ENCODE peak calls at places on chromosomes 2 and 18, in nine cellular contexts. One of them, this sample, is unnamed.
A peak's percentile ranks its signal among the peaks of the same experiment; 100 is the strongest.

GRCh38 chr2:62505109-62505508 is 886 bp downstream of the TMEM17 start:
- DNase-seq in lower lobe of right lung: no peak
- DNase-seq in HCT116: no peak
- DNase-seq in endodermal cell: no peak
- DNase-seq in DND-41: no peak
- DNase-seq in A549: peak; percentile 23
- DNase-seq in PC-9: no peak
- DNase-seq in CD8-positive, alpha-beta T cell: no peak
- DNase-seq in tibial artery: no peak
- DNase-seq in this sample: no peak

GRCh38 chr2:239399404-239399999 is 1.3 kb downstream of the HDAC4 start:
- DNase-seq in HCT116: no peak
- DNase-seq in lower lobe of right lung: no peak
- DNase-seq in A549: peak; percentile 9
- DNase-seq in DND-41: peak; percentile 80
- DNase-seq in endodermal cell: peak; percentile 57
- DNase-seq in CD8-positive, alpha-beta T cell: peak; percentile 27
- DNase-seq in PC-9: no peak
- DNase-seq in tibial artery: no peak
- DNase-seq in this sample: peak; percentile 74

GRCh38 chr2:220811952-220812570 is 760.0 kb downstream of the EPHA4 start:
- DNase-seq in A549: peak; percentile 18
- DNase-seq in PC-9: peak; percentile 89
- DNase-seq in DND-41: no peak
- DNase-seq in endodermal cell: no peak
- DNase-seq in HCT116: no peak
- DNase-seq in CD8-positive, alpha-beta T cell: no peak
- DNase-seq in tibial artery: no peak
- DNase-seq in lower lobe of right lung: no peak
- DNase-seq in this sample: no peak

GRCh38 chr2:203379156-203379555 is 51.0 kb downstream of the ABI2 start:
- DNase-seq in lower lobe of right lung: no peak
- DNase-seq in CD8-positive, alpha-beta T cell: no peak
- DNase-seq in PC-9: no peak
- DNase-seq in endodermal cell: no peak
- DNase-seq in tibial artery: no peak
- DNase-seq in A549: no peak
- DNase-seq in HCT116: no peak
- DNase-seq in DND-41: no peak
- DNase-seq in this sample: no peak

GRCh38 chr2:76275788-76276187 is 565.1 kb upstream of the GCFC2 start:
- DNase-seq in lower lobe of right lung: no peak
- DNase-seq in endodermal cell: no peak
- DNase-seq in DND-41: no peak
- DNase-seq in HCT116: no peak
- DNase-seq in tibial artery: no peak
- DNase-seq in PC-9: no peak
- DNase-seq in A549: no peak
- DNase-seq in CD8-positive, alpha-beta T cell: no peak
- DNase-seq in this sample: no peak

GRCh38 chr18:79964330-79965118 is at the start of gene HSBP1L1:
- DNase-seq in CD8-positive, alpha-beta T cell: peak; percentile 56
- DNase-seq in PC-9: peak; percentile 67
- DNase-seq in tibial artery: no peak
- DNase-seq in HCT116: peak; percentile 48
- DNase-seq in DND-41: no peak
- DNase-seq in lower lobe of right lung: peak; percentile 90
- DNase-seq in endodermal cell: peak; percentile 90
- DNase-seq in A549: peak; percentile 58
- DNase-seq in this sample: peak; percentile 93

GRCh38 chr2:223054193-223054781 is 2.3 kb downstream of the KCNE4 start:
- DNase-seq in DND-41: no peak
- DNase-seq in CD8-positive, alpha-beta T cell: no peak
- DNase-seq in tibial artery: peak; percentile 92
- DNase-seq in endodermal cell: no peak
- DNase-seq in PC-9: no peak
- DNase-seq in HCT116: no peak
- DNase-seq in A549: no peak
- DNase-seq in lower lobe of right lung: no peak
- DNase-seq in this sample: no peak

GRCh38 chr2:22952671-22953070 is 432.3 kb upstream of the KLHL29 start:
- DNase-seq in PC-9: no peak
- DNase-seq in tibial artery: no peak
- DNase-seq in HCT116: no peak
- DNase-seq in endodermal cell: no peak
- DNase-seq in lower lobe of right lung: no peak
- DNase-seq in DND-41: no peak
- DNase-seq in CD8-positive, alpha-beta T cell: no peak
- DNase-seq in A549: no peak
- DNase-seq in this sample: no peak

GRCh38 chr2:229728360-229728759 is 14.0 kb upstream of the DNER start:
- DNase-seq in endodermal cell: no peak
- DNase-seq in HCT116: no peak
- DNase-seq in tibial artery: no peak
- DNase-seq in PC-9: no peak
- DNase-seq in DND-41: no peak
- DNase-seq in lower lobe of right lung: no peak
- DNase-seq in CD8-positive, alpha-beta T cell: no peak
- DNase-seq in A549: no peak
- DNase-seq in this sample: no peak

GRCh38 chr2:174442546-174443510 is 44.0 kb downstream of the GPR155 start:
- DNase-seq in PC-9: peak; percentile 79
- DNase-seq in CD8-positive, alpha-beta T cell: no peak
- DNase-seq in A549: peak; percentile 33
- DNase-seq in lower lobe of right lung: no peak
- DNase-seq in DND-41: no peak
- DNase-seq in HCT116: peak; percentile 26
- DNase-seq in tibial artery: no peak
- DNase-seq in endodermal cell: peak; percentile 48
- DNase-seq in this sample: no peak

GRCh38 chr2:151305129-151305691 is 15.7 kb upstream of the NMI start:
- DNase-seq in HCT116: no peak
- DNase-seq in CD8-positive, alpha-beta T cell: no peak
- DNase-seq in tibial artery: no peak
- DNase-seq in PC-9: no peak
- DNase-seq in A549: no peak
- DNase-seq in lower lobe of right lung: no peak
- DNase-seq in DND-41: no peak
- DNase-seq in endodermal cell: no peak
- DNase-seq in this sample: no peak

GRCh38 chr2:228039752-228040534 is 141.5 kb downstream of the SPHKAP start:
- DNase-seq in A549: peak; percentile 51
- DNase-seq in endodermal cell: no peak
- DNase-seq in HCT116: peak; percentile 34
- DNase-seq in lower lobe of right lung: no peak
- DNase-seq in CD8-positive, alpha-beta T cell: no peak
- DNase-seq in PC-9: no peak
- DNase-seq in DND-41: no peak
- DNase-seq in tibial artery: no peak
- DNase-seq in this sample: no peak

GRCh38 chr2:204494681-204495080 is 50.6 kb upstream of the PARD3B start:
- DNase-seq in A549: no peak
- DNase-seq in endodermal cell: no peak
- DNase-seq in tibial artery: no peak
- DNase-seq in lower lobe of right lung: no peak
- DNase-seq in HCT116: no peak
- DNase-seq in PC-9: no peak
- DNase-seq in CD8-positive, alpha-beta T cell: no peak
- DNase-seq in DND-41: no peak
- DNase-seq in this sample: no peak

GRCh38 chr2:68417931-68418330 is 49.2 kb downstream of the FBXO48 start:
- DNase-seq in A549: no peak
- DNase-seq in DND-41: no peak
- DNase-seq in lower lobe of right lung: no peak
- DNase-seq in PC-9: no peak
- DNase-seq in endodermal cell: no peak
- DNase-seq in CD8-positive, alpha-beta T cell: no peak
- DNase-seq in tibial artery: no peak
- DNase-seq in HCT116: no peak
- DNase-seq in this sample: no peak

GRCh38 chr2:2590796-2591541 is 259.9 kb upstream of the MYT1L start:
- DNase-seq in PC-9: no peak
- DNase-seq in A549: no peak
- DNase-seq in lower lobe of right lung: no peak
- DNase-seq in DND-41: no peak
- DNase-seq in tibial artery: no peak
- DNase-seq in CD8-positive, alpha-beta T cell: no peak
- DNase-seq in endodermal cell: no peak
- DNase-seq in HCT116: no peak
- DNase-seq in this sample: no peak

GRCh38 chr2:121237980-121238665 is 46.9 kb downstream of the TFCP2L1 start:
- DNase-seq in PC-9: peak; percentile 56
- DNase-seq in HCT116: no peak
- DNase-seq in lower lobe of right lung: peak; percentile 22
- DNase-seq in DND-41: no peak
- DNase-seq in A549: peak; percentile 20
- DNase-seq in CD8-positive, alpha-beta T cell: no peak
- DNase-seq in tibial artery: peak; percentile 41
- DNase-seq in endodermal cell: peak; percentile 78
- DNase-seq in this sample: peak; percentile 52

GRCh38 chr2:10135296-10136089 is 13.0 kb downstream of the RRM2 start:
- DNase-seq in A549: peak; percentile 46
- DNase-seq in HCT116: no peak
- DNase-seq in CD8-positive, alpha-beta T cell: no peak
- DNase-seq in tibial artery: peak; percentile 50
- DNase-seq in PC-9: no peak
- DNase-seq in lower lobe of right lung: no peak
- DNase-seq in DND-41: no peak
- DNase-seq in endodermal cell: no peak
- DNase-seq in this sample: no peak

GRCh38 chr18:55588001-55588875 is at the start of gene TCF4:
- DNase-seq in PC-9: no peak
- DNase-seq in tibial artery: peak; percentile 74
- DNase-seq in HCT116: no peak
- DNase-seq in CD8-positive, alpha-beta T cell: no peak
- DNase-seq in A549: peak; percentile 33
- DNase-seq in lower lobe of right lung: peak; percentile 68
- DNase-seq in endodermal cell: peak; percentile 89
- DNase-seq in DND-41: peak; percentile 71
- DNase-seq in this sample: peak; percentile 75

GRCh38 chr2:73386894-73387636 is 1.4 kb downstream of the ALMS1 start:
- DNase-seq in lower lobe of right lung: no peak
- DNase-seq in tibial artery: no peak
- DNase-seq in HCT116: no peak
- DNase-seq in PC-9: no peak
- DNase-seq in endodermal cell: no peak
- DNase-seq in DND-41: no peak
- DNase-seq in CD8-positive, alpha-beta T cell: no peak
- DNase-seq in A549: no peak
- DNase-seq in this sample: no peak

GRCh38 chr18:49520661-49521145 is 33.7 kb upstream of the C18orf32 start:
- DNase-seq in lower lobe of right lung: no peak
- DNase-seq in PC-9: no peak
- DNase-seq in endodermal cell: no peak
- DNase-seq in HCT116: no peak
- DNase-seq in A549: no peak
- DNase-seq in CD8-positive, alpha-beta T cell: no peak
- DNase-seq in DND-41: no peak
- DNase-seq in tibial artery: no peak
- DNase-seq in this sample: no peak

GRCh38 chr2:113077921-113078320 is 10.2 kb downstream of the IL1F10 start:
- DNase-seq in HCT116: no peak
- DNase-seq in PC-9: peak; percentile 93
- DNase-seq in lower lobe of right lung: no peak
- DNase-seq in endodermal cell: no peak
- DNase-seq in CD8-positive, alpha-beta T cell: no peak
- DNase-seq in A549: peak; percentile 18
- DNase-seq in tibial artery: no peak
- DNase-seq in DND-41: no peak
- DNase-seq in this sample: no peak

GRCh38 chr2:24077535-24077877 is 1.4 kb upstream of the SF3B6 start:
- DNase-seq in CD8-positive, alpha-beta T cell: no peak
- DNase-seq in PC-9: no peak
- DNase-seq in endodermal cell: no peak
- DNase-seq in HCT116: no peak
- DNase-seq in tibial artery: no peak
- DNase-seq in DND-41: no peak
- DNase-seq in A549: no peak
- DNase-seq in lower lobe of right lung: no peak
- DNase-seq in this sample: no peak

GRCh38 chr18:50839996-50840395 is 20.2 kb upstream of the MRO start:
- DNase-seq in PC-9: no peak
- DNase-seq in A549: no peak
- DNase-seq in lower lobe of right lung: no peak
- DNase-seq in CD8-positive, alpha-beta T cell: no peak
- DNase-seq in HCT116: no peak
- DNase-seq in tibial artery: no peak
- DNase-seq in DND-41: no peak
- DNase-seq in endodermal cell: no peak
- DNase-seq in this sample: no peak
- H3K4me1 ChIP-seq in PC-9: peaks cover 25% of the 10 kb centered on the region
- H3K4me1 ChIP-seq in A549: peaks cover 19% of the 10 kb centered on the region
- H3K4me1 ChIP-seq in lower lobe of right lung: peaks cover 14% of the 10 kb centered on the region
- H3K4me1 ChIP-seq in CD8-positive, alpha-beta T cell: no peaks in the 10 kb centered on the region
- H3K4me1 ChIP-seq in HCT116: peaks cover 26% of the 10 kb centered on the region
- H3K4me1 ChIP-seq in tibial artery: no peaks in the 10 kb centered on the region
- H3K4me1 ChIP-seq in DND-41: no peaks in the 10 kb centered on the region
- H3K4me1 ChIP-seq in endodermal cell: peaks cover 4% of the 10 kb centered on the region
- H3K4me1 ChIP-seq in this sample: peaks cover 12% of the 10 kb centered on the region

GRCh38 chr2:216316743-216317142 is 55.5 kb downstream of the MARCHF4 start:
- DNase-seq in CD8-positive, alpha-beta T cell: no peak
- DNase-seq in A549: peak; percentile 83
- DNase-seq in endodermal cell: peak; percentile 60
- DNase-seq in HCT116: no peak
- DNase-seq in tibial artery: no peak
- DNase-seq in DND-41: no peak
- DNase-seq in PC-9: no peak
- DNase-seq in lower lobe of right lung: no peak
- DNase-seq in this sample: no peak
- H3K4me1 ChIP-seq in CD8-positive, alpha-beta T cell: no peaks in the 10 kb centered on the region
- H3K4me1 ChIP-seq in A549: peaks cover 66% of the 10 kb centered on the region
- H3K4me1 ChIP-seq in endodermal cell: peaks cover 23% of the 10 kb centered on the region
- H3K4me1 ChIP-seq in HCT116: peaks cover 22% of the 10 kb centered on the region
- H3K4me1 ChIP-seq in tibial artery: no peaks in the 10 kb centered on the region
- H3K4me1 ChIP-seq in DND-41: no peaks in the 10 kb centered on the region
- H3K4me1 ChIP-seq in PC-9: peaks cover 32% of the 10 kb centered on the region
- H3K4me1 ChIP-seq in lower lobe of right lung: no peaks in the 10 kb centered on the region
- H3K4me1 ChIP-seq in this sample: no peaks in the 10 kb centered on the region

GRCh38 chr2:217903142-217903858 is 99.5 kb downstream of the TNS1 start:
- DNase-seq in PC-9: no peak
- DNase-seq in A549: no peak
- DNase-seq in endodermal cell: no peak
- DNase-seq in CD8-positive, alpha-beta T cell: no peak
- DNase-seq in lower lobe of right lung: no peak
- DNase-seq in DND-41: no peak
- DNase-seq in HCT116: no peak
- DNase-seq in tibial artery: no peak
- DNase-seq in this sample: no peak
- H3K4me1 ChIP-seq in PC-9: no peaks in the 10 kb centered on the region
- H3K4me1 ChIP-seq in A549: peaks cover 57% of the 10 kb centered on the region
- H3K4me1 ChIP-seq in endodermal cell: peaks cover 3% of the 10 kb centered on the region
- H3K4me1 ChIP-seq in CD8-positive, alpha-beta T cell: no peaks in the 10 kb centered on the region
- H3K4me1 ChIP-seq in lower lobe of right lung: peaks cover 99% of the 10 kb centered on the region
- H3K4me1 ChIP-seq in DND-41: no peaks in the 10 kb centered on the region
- H3K4me1 ChIP-seq in HCT116: peaks cover 7% of the 10 kb centered on the region
- H3K4me1 ChIP-seq in tibial artery: peaks cover 97% of the 10 kb centered on the region
- H3K4me1 ChIP-seq in this sample: peaks cover 100% of the 10 kb centered on the region

DNA sequence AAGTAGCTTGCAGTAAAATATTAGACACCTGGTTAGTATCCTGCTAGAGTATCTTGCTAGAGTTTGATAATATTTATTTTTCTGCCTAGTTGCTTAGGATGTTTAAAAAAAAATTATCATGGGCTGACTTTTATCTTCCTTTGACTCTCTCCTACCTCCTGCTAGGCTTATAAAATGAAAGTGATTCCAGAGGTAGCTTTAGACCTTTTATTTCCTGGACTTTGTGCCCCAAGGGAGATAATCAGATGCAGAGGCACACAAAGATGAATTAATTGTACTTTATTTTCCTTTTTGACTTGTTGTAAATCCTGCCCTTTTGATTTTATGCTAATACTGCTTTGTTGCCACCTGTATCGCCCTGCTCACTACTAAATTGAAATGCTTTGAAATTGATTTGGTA is 130.7 kb downstream of the WDSUB1 start:
- DNase-seq in A549: no peak
- DNase-seq in endodermal cell: no peak
- DNase-seq in HCT116: no peak
- DNase-seq in tibial artery: no peak
- DNase-seq in DND-41: no peak
- DNase-seq in PC-9: no peak
- DNase-seq in CD8-positive, alpha-beta T cell: no peak
- DNase-seq in lower lobe of right lung: no peak
- DNase-seq in this sample: no peak
- H3K4me1 ChIP-seq in A549: no peaks in the 10 kb centered on the region
- H3K4me1 ChIP-seq in endodermal cell: peaks cover 3% of the 10 kb centered on the region
- H3K4me1 ChIP-seq in HCT116: peaks cover 53% of the 10 kb centered on the region
- H3K4me1 ChIP-seq in tibial artery: no peaks in the 10 kb centered on the region
- H3K4me1 ChIP-seq in DND-41: peaks cover 45% of the 10 kb centered on the region
- H3K4me1 ChIP-seq in PC-9: peaks cover 56% of the 10 kb centered on the region
- H3K4me1 ChIP-seq in CD8-positive, alpha-beta T cell: peaks cover 13% of the 10 kb centered on the region
- H3K4me1 ChIP-seq in lower lobe of right lung: peaks cover 65% of the 10 kb centered on the region
- H3K4me1 ChIP-seq in this sample: peaks cover 61% of the 10 kb centered on the region

This sample was measured in upper lobe of right lung.